ENCODE peak calls at places on chromosomes 11 and 22, in eight cellular contexts. S is fibroblast of lung, A is psoas muscle, B is GM23248, L is right lobe of liver, E is lung, J is mesenchymal stem cell, O is transverse colon. W is an unnamed sample.

GRCh38 chr22:45893516-45893915 is 83.4 kb downstream of the WNT7B start:
- DNase-seq in L (no peak), A (no peak), E (no peak), B (no peak), O (no peak), J (no peak), S (peak; percentile 80), W (no peak)

GRCh38 chr11:11391796-11392195 is 38.7 kb upstream of the CSNK2A3 start:
- DNase-seq in E (no peak), J (peak; percentile 88), A (peak; percentile 21), B (peak; percentile 93), O (peak; percentile 45), L (no peak), S (peak; percentile 90), W (no peak)

GRCh38 chr11:77395460-77396175 is 78.3 kb downstream of the PAK1 start:
- DNase-seq in S (no peak), L (no peak), E (no peak), J (no peak), A (no peak), O (no peak), B (no peak), W (no peak)

GRCh38 chr11:79925570-79925969 is 484.7 kb upstream of the TENM4 start:
- DNase-seq in E (no peak), A (no peak), O (no peak), L (no peak), J (no peak), S (no peak), B (no peak), W (no peak)

GRCh38 chr11:31655483-31655882 is 145.9 kb downstream of the ELP4 start:
- DNase-seq in B (peak; percentile 82), E (no peak), O (no peak), A (no peak), J (peak; percentile 41), S (peak; percentile 96), L (no peak), W (no peak)

GRCh38 chr11:7665473-7666291 is 7.6 kb downstream of the CYB5R2 start:
- DNase-seq in O (peak; percentile 89), J (peak; percentile 58), E (peak; percentile 88), L (peak; percentile 87), S (peak; percentile 35), B (peak; percentile 82), A (peak; percentile 79), W (peak; percentile 92)

GRCh38 chr11:131693756-131694155 is 323.3 kb downstream of the NTM start:
- DNase-seq in S (no peak), E (peak; percentile 22), O (no peak), A (no peak), J (no peak), L (no peak), B (peak; percentile 7), W (no peak)

GRCh38 chr11:17353228-17354021 is 1.8 kb downstream of the NCR3LG1 start:
- DNase-seq in E (peak; percentile 64), L (peak; percentile 81), A (peak; percentile 74), B (peak; percentile 91), J (peak; percentile 86), O (peak; percentile 85), S (peak; percentile 83), W (peak; percentile 59)

GRCh38 chr11:70169136-70169535 is 34.0 kb upstream of the FADD start:
- DNase-seq in S (no peak), O (no peak), B (no peak), E (no peak), A (no peak), J (no peak), L (no peak), W (no peak)

GRCh38 chr11:29963068-29963467 is 53.8 kb downstream of the KCNA4 start:
- DNase-seq in O (no peak), J (no peak), L (no peak), E (no peak), A (no peak), B (no peak), S (no peak), W (no peak)

GRCh38 chr11:31995525-31996123 is 95.2 kb upstream of the RCN1 start:
- DNase-seq in S (peak; percentile 4), L (no peak), E (no peak), B (peak; percentile 35), J (peak; percentile 23), O (no peak), A (no peak), W (no peak)

GRCh38 chr22:37777122-37777687 is 30.5 kb upstream of the GCAT start:
- DNase-seq in A (peak; percentile 43), E (peak; percentile 65), L (peak; percentile 73), S (peak; percentile 91), J (peak; percentile 77), B (peak; percentile 86), O (peak; percentile 74), W (peak; percentile 84)

GRCh38 chr22:37212174-37212906 is at the start of gene SSTR3:
- DNase-seq in S (peak; percentile 25), A (no peak), B (peak; percentile 52), L (peak; percentile 20), J (no peak), O (no peak), E (no peak), W (peak; percentile 28)

GRCh38 chr11:131867457-131868257 is 497.2 kb downstream of the NTM start:
- DNase-seq in B (peak; percentile 86), A (peak; percentile 53), S (peak; percentile 77), E (peak; percentile 54), L (peak; percentile 55), J (peak; percentile 84), O (peak; percentile 47), W (peak; percentile 33)

GRCh38 chr22:17368727-17369552 is at the start of gene CECR2:
- DNase-seq in B (no peak), J (peak; percentile 1), O (peak; percentile 21), A (peak; percentile 62), S (peak; percentile 10), L (peak; percentile 71), E (peak; percentile 76), W (peak; percentile 74)

GRCh38 chr11:111561801-111562325 is 21.3 kb downstream of the LAYN start:
- DNase-seq in J (peak; percentile 63), E (no peak), L (no peak), B (peak; percentile 90), A (no peak), S (peak; percentile 90), O (no peak), W (no peak)

GRCh38 chr11:9313648-9314290 is 624 bp downstream of the TMEM41B start:
- DNase-seq in J (peak; percentile 48), S (peak; percentile 27), A (no peak), L (no peak), E (no peak), B (peak; percentile 57), O (peak; percentile 9), W (peak; percentile 23)

GRCh38 chr11:130212431-130212961 is 52.9 kb downstream of the ST14 start:
- DNase-seq in S (no peak), A (no peak), E (peak; percentile 24), L (no peak), O (peak; percentile 9), B (no peak), J (no peak), W (no peak)

GRCh38 chr11:9787981-9788521 is 124.2 kb downstream of the SWAP70 start:
- DNase-seq in S (peak; percentile 98), A (peak; percentile 73), O (peak; percentile 10), L (no peak), B (peak; percentile 85), J (peak; percentile 44), E (no peak), W (no peak)

GRCh38 chr11:15199693-15200092 is 85.0 kb downstream of the INSC start:
- DNase-seq in B (peak; percentile 81), O (no peak), S (peak; percentile 68), J (peak; percentile 60), E (no peak), L (peak; percentile 82), A (peak; percentile 60), W (peak; percentile 80)

GRCh38 chr11:35141538-35141937 is 2.6 kb downstream of the CD44 start:
- DNase-seq in O (peak; percentile 85), S (no peak), B (peak; percentile 66), E (peak; percentile 71), L (peak; percentile 41), A (peak; percentile 37), J (peak; percentile 32), W (peak; percentile 62)

GRCh38 chr11:33920838-33921613 is 29.1 kb upstream of the LMO2 start:
- DNase-seq in E (no peak), O (no peak), A (no peak), B (peak; percentile 44), L (no peak), S (peak; percentile 74), J (no peak), W (no peak)

GRCh38 chr11:12587333-12587997 is 86.8 kb upstream of the TEAD1 start:
- DNase-seq in J (peak; percentile 38), L (no peak), S (peak; percentile 88), B (peak; percentile 73), O (no peak), A (no peak), E (no peak), W (no peak)

GRCh38 chr11:72776117-72776843 is 17.6 kb downstream of the STARD10 start:
- DNase-seq in S (no peak), E (no peak), L (no peak), J (no peak), B (no peak), O (peak; percentile 9), A (no peak), W (no peak)
- H3K4me1 ChIP-seq in S (peaks cover 17% of the 10 kb centered on the region), E (peaks cover 27% of the 10 kb centered on the region), L (no peaks in the 10 kb centered on the region), J (peaks cover 68% of the 10 kb centered on the region), B (peaks cover 16% of the 10 kb centered on the region), O (peaks cover 57% of the 10 kb centered on the region), A (peaks cover 45% of the 10 kb centered on the region), W (peaks cover 47% of the 10 kb centered on the region)

DNA sequence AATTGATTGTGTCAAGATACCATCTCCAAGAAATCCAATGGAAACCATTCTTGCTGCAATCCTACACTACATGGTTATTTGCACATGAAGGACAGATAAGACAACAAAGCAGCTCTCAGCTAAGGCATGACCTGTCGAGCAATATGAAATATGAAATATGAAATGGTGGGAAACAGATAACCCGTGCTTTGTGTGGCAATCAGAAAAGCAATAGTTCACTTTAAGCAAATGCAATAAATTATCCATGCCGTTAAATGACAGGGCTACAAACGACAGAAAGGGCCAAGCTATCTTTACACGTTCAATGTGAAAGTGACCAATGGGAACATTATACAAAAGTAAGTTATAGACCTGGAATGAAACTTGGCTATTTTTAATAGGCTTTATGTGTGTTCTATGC is 35.2 kb downstream of the KMT5B start:
- DNase-seq in A (no peak), E (no peak), S (no peak), O (no peak), B (no peak), J (no peak), L (no peak), W (no peak)
- H3K27ac ChIP-seq in A (no peak overlapping the region), E (no peak overlapping the region), S (no peak overlapping the region), O (no peak overlapping the region), B (no peak overlapping the region), J (no peak overlapping the region), L (no peak overlapping the region), W (no peak overlapping the region)

GRCh38 chr11:108498816-108499408 is 728 bp upstream of the POGLUT3 start:
- DNase-seq in B (no peak), L (no peak), O (peak; percentile 13), S (no peak), J (no peak), A (peak; percentile 7), E (no peak), W (no peak)
- H3K9me3 ChIP-seq in B (no peaks in the 10 kb centered on the region), L (no peaks in the 10 kb centered on the region), O (no peaks in the 10 kb centered on the region), S (no peaks in the 10 kb centered on the region), J (no peaks in the 10 kb centered on the region), A (no peaks in the 10 kb centered on the region), E (no peaks in the 10 kb centered on the region), W (no peaks in the 10 kb centered on the region)

DNA sequence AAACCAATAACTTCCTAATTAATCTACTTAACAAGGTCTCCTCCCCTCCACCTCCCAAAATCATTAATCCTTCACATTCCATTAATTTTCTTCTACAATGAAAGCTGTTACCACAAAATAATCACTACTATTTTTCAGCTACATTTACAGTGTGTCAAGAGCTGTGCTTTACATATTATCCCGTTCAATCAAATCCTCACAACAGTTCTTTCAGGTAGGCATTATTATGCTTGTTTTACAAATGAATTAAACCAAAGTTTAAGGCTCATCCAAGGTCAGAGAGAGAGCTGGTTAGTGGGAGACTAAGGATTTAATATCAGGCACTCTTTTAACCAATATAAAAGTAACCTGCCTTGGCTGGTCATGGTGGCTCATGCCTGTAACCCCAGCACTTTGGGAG is 107.4 kb downstream of the SIK3 start:
- DNase-seq in B (no peak), O (no peak), A (no peak), S (peak; percentile 15), E (no peak), L (no peak), J (no peak), W (no peak)
- H3K4me1 ChIP-seq in B (peaks cover 30% of the 10 kb centered on the region), O (peaks cover 41% of the 10 kb centered on the region), A (peaks cover 60% of the 10 kb centered on the region), S (peaks cover 18% of the 10 kb centered on the region), E (no peaks in the 10 kb centered on the region), L (no peaks in the 10 kb centered on the region), J (no peaks in the 10 kb centered on the region), W (peaks cover 34% of the 10 kb centered on the region)

W was measured in pancreas.